ENCODE peak calls at places on chromosomes 1 and 21, in nine cellular contexts. C is iris pigment epithelial cell; W is NT2/D1; T is activated CD4-positive, alpha-beta T cell treated with anti-CD3 and anti-CD28 coated beads, Interleukin-2, amount 50 U/mL, for 4 hours; A is EH; B is skeletal muscle cell; R is stimulated activated CD8-positive, alpha-beta memory T cell treated with anti-CD3 and anti-CD28 coated beads, Interleukin-7, amount 100 ng/mL, for 1 hour; D is AG04450; N is activated CD8-positive, alpha-beta memory T cell treated with anti-CD3 and anti-CD28 coated beads, Interleukin-2, amount 50 U/mL, for 48 hours. S is an unnamed sample.

GRCh38 chr1:74426208-74426932 is 86.0 kb downstream of the LRRC53 start:
- DNase-seq in T (no peak), N (no peak), W (no peak), B (no peak), R (no peak), D (no peak), A (no peak), C (no peak), S (no peak)

GRCh38 chr1:110339427-110340206 is 440 bp downstream of the RBM15 start:
- DNase-seq in W (peak), C (peak), A (peak), D (peak), N (peak), R (peak), B (no peak), T (peak), S (no peak)

GRCh38 chr1:66764994-66765578 is 12.8 kb downstream of the DYNLT5 start:
- DNase-seq in R (peak), B (peak), C (peak), D (peak), A (peak), W (peak), N (no peak), T (peak), S (peak)

GRCh38 chr21:31342328-31342727 is 1.7 kb downstream of the TIAM1 start:
- DNase-seq in R (no peak), N (no peak), D (no peak), W (no peak), C (no peak), T (no peak), A (no peak), B (no peak), S (no peak)

GRCh38 chr1:97053275-97053674 is 331.7 kb downstream of the PTBP2 start:
- DNase-seq in B (no peak), D (no peak), R (no peak), T (no peak), A (no peak), W (no peak), N (no peak), C (no peak), S (no peak)

GRCh38 chr1:155218854-155219591 is 10.5 kb downstream of the MTX1 start:
- DNase-seq in A (peak), D (no peak), R (no peak), N (no peak), B (no peak), C (peak), T (no peak), W (no peak), S (no peak)

GRCh38 chr21:34100789-34101188 is 27.4 kb downstream of the MRPS6 start:
- DNase-seq in A (no peak), W (no peak), N (no peak), T (no peak), C (peak), B (no peak), D (no peak), R (no peak), S (no peak)

GRCh38 chr1:23592209-23592905 is 33.1 kb upstream of the ID3 start:
- DNase-seq in N (no peak), T (no peak), W (no peak), R (no peak), C (no peak), D (no peak), B (no peak), A (peak), S (no peak)

GRCh38 chr1:33331444-33332356 is 10.8 kb upstream of the A3GALT2 start:
- DNase-seq in R (no peak), C (peak), D (no peak), N (no peak), T (no peak), B (peak), W (no peak), A (peak), S (no peak)

GRCh38 chr1:42960693-42961559 is 2.3 kb upstream of the SLC2A1 start:
- DNase-seq in C (no peak), D (no peak), T (no peak), W (no peak), B (no peak), A (no peak), N (no peak), R (no peak), S (no peak)

GRCh38 chr1:198167436-198167934 is 10.7 kb downstream of the NEK7 start:
- DNase-seq in R (no peak), C (peak), D (no peak), A (peak), B (no peak), W (no peak), T (no peak), N (no peak), S (no peak)

GRCh38 chr1:16905112-16905855 is 9.5 kb downstream of the RNU1-2 start:
- DNase-seq in R (no peak), C (peak), A (peak), T (no peak), W (no peak), N (peak), D (peak), B (peak), S (peak)

GRCh38 chr1:178086294-178087255 is 7.3 kb upstream of the RASAL2 start:
- DNase-seq in W (no peak), D (no peak), R (no peak), A (peak), C (peak), T (no peak), B (no peak), N (no peak), S (no peak)

GRCh38 chr1:27011058-27011764 is 1.4 kb downstream of the TENT5B start:
- DNase-seq in D (no peak), C (peak), T (no peak), B (peak), N (no peak), W (peak), R (no peak), A (peak), S (no peak)

GRCh38 chr1:153881764-153882163 is 41.0 kb downstream of the GATAD2B start:
- DNase-seq in N (no peak), W (no peak), B (peak), R (no peak), D (no peak), T (no peak), C (peak), A (peak), S (no peak)

GRCh38 chr21:38853421-38853919 is 47.7 kb downstream of the ETS2 start:
- DNase-seq in N (no peak), W (no peak), C (peak), B (peak), T (no peak), R (no peak), A (peak), D (peak), S (peak)

GRCh38 chr21:39776589-39776988 is 31.6 kb downstream of the IGSF5 start:
- DNase-seq in T (no peak), C (peak), D (no peak), R (no peak), A (no peak), N (no peak), W (no peak), B (no peak), S (no peak)

GRCh38 chr1:45512641-45513054 is 9.0 kb downstream of the PRDX1 start:
- DNase-seq in N (no peak), C (peak), D (no peak), R (no peak), W (no peak), A (peak), T (peak), B (no peak), S (no peak)

GRCh38 chr1:93617670-93618488 is 63.8 kb downstream of the BCAR3 start:
- DNase-seq in W (no peak), R (no peak), D (no peak), B (no peak), C (no peak), N (no peak), T (no peak), A (no peak), S (no peak)

GRCh38 chr1:40818264-40818961 is 34.8 kb downstream of the KCNQ4 start:
- DNase-seq in T (peak), A (peak), B (no peak), C (no peak), N (peak), D (no peak), W (peak), R (peak), S (no peak)

S was measured in AG04449.